ENCODE peak calls at places on chromosomes 2 and 18, in nine cellular contexts. F is B cell; T is posterior cingulate gyrus; R is cerebellum; N is DMS153; J is hippocampal formation; O is effector memory CD8-positive, alpha-beta T cell; X is activated T-cell treated with anti-CD3 and anti-CD28 coated beads for 1 hour; C is breast epithelium. V is an unnamed sample.

GRCh38 chr2:129775941-129776653 is 203.4 kb upstream of the RAB6C start:
- DNase-seq in N (no peak), X (no peak), R (no peak), T (no peak), O (no peak), J (no peak), C (peak; percentile 10), F (no peak), V (no peak)

GRCh38 chr2:112032615-112033457 is 22.2 kb upstream of the TMEM87B start:
- DNase-seq in X (no peak), O (no peak), R (no peak), J (peak; percentile 38), F (no peak), N (no peak), C (no peak), T (no peak), V (no peak)

GRCh38 chr18:50674307-50674706 is 114.4 kb downstream of the MAPK4 start:
- DNase-seq in O (no peak), R (no peak), J (no peak), F (no peak), N (no peak), X (no peak), C (no peak), T (peak; percentile 50), V (no peak)

GRCh38 chr2:147647816-147648215 is 197.0 kb upstream of the ACVR2A start:
- DNase-seq in N (no peak), F (no peak), J (no peak), R (no peak), T (no peak), C (no peak), O (no peak), X (no peak), V (no peak)

GRCh38 chr2:197803033-197803444 is 1.4 kb upstream of the PLCL1 start:
- DNase-seq in R (peak; percentile 50), T (no peak), F (peak; percentile 16), C (no peak), J (peak; percentile 88), O (no peak), N (peak; percentile 39), X (no peak), V (no peak)

GRCh38 chr2:24276349-24276899 is 83.9 kb downstream of the ITSN2 start:
- DNase-seq in F (no peak), C (no peak), O (no peak), T (no peak), J (no peak), R (no peak), X (no peak), N (no peak), V (no peak)

GRCh38 chr2:152399003-152399402 is 64.0 kb downstream of the FMNL2 start:
- DNase-seq in N (no peak), O (no peak), F (no peak), R (no peak), J (no peak), X (no peak), C (no peak), T (no peak), V (no peak)

GRCh38 chr18:5584751-5585417 is 41.1 kb upstream of the EPB41L3 start:
- DNase-seq in F (no peak), X (no peak), N (no peak), J (no peak), O (no peak), R (no peak), C (no peak), T (no peak), V (no peak)

GRCh38 chr2:12684471-12684936 is 32.2 kb upstream of the TRIB2 start:
- DNase-seq in C (no peak), T (no peak), N (no peak), X (no peak), F (no peak), J (peak; percentile 9), R (no peak), O (no peak), V (no peak)

GRCh38 chr18:63273170-63273925 is 46.2 kb downstream of the BCL2 start:
- DNase-seq in F (peak; percentile 27), J (no peak), C (no peak), R (no peak), O (no peak), T (no peak), N (no peak), X (no peak), V (no peak)

GRCh38 chr2:71843391-71843850 is 304.2 kb downstream of the CYP26B1 start:
- DNase-seq in N (no peak), F (no peak), X (no peak), J (no peak), T (no peak), C (no peak), R (no peak), O (no peak), V (no peak)

GRCh38 chr2:162579169-162579568 is 235.2 kb downstream of the GCA start:
- DNase-seq in J (no peak), X (no peak), O (no peak), T (no peak), C (no peak), N (no peak), F (no peak), R (no peak), V (no peak)